ENCODE peak calls at places on chromosomes 13 and 19, in ten cellular contexts. I is pancreas; P is fibroblast of lung; R is WTC11; D is endothelial cell; T is CD8-positive, alpha-beta T cell; F is mucosa of descending colon; H is omental fat pad; E is cardiac muscle cell; J is neural crest cell. Q is an unnamed sample.
A peak's percentile ranks its signal among the peaks of the same experiment; 100 is the strongest.

GRCh38 chr13:46934749-46935148 is 37.9 kb upstream of the HTR2A start:
- DNase-seq in I (no peak), P (no peak), R (no peak), D (no peak), T (no peak), F (no peak), H (no peak), E (no peak), J (no peak), Q (no peak)

GRCh38 chr19:51751655-51752054 is at the start of gene FPR1:
- DNase-seq in I (no peak), P (peak; percentile 53), R (no peak), D (no peak), T (no peak), F (no peak), H (no peak), E (no peak), J (no peak), Q (peak; percentile 32)

GRCh38 chr13:112647256-112647655 is 42.6 kb upstream of the ATP11A start:
- DNase-seq in I (no peak), P (no peak), R (no peak), D (no peak), T (no peak), F (no peak), H (no peak), E (no peak), J (no peak), Q (no peak)

GRCh38 chr19:2188708-2189385 is 25.1 kb downstream of the DOT1L start:
- DNase-seq in I (no peak), P (no peak), R (no peak), D (no peak), T (no peak), F (no peak), H (no peak), E (no peak), J (no peak), Q (no peak)

GRCh38 chr13:33953203-33953602 is 135.3 kb downstream of the RFC3 start:
- DNase-seq in I (no peak), P (peak; percentile 83), R (no peak), D (no peak), T (no peak), F (no peak), H (no peak), E (no peak), J (no peak), Q (no peak)

GRCh38 chr19:8615813-8616596 is 5.5 kb upstream of the ADAMTS10 start:
- DNase-seq in I (no peak), P (peak; percentile 45), R (peak; percentile 77), D (peak; percentile 74), T (peak; percentile 69), F (peak; percentile 71), H (peak; percentile 32), E (peak; percentile 60), J (peak; percentile 75), Q (peak; percentile 61)

GRCh38 chr19:48663667-48664066 is 9.2 kb downstream of the NTN5 start:
- DNase-seq in I (no peak), P (no peak), R (no peak), D (no peak), T (no peak), F (no peak), H (no peak), E (no peak), J (no peak), Q (no peak)

GRCh38 chr19:43765109-43765876 is 10.5 kb upstream of the SMG9 start:
- DNase-seq in I (no peak), P (peak; percentile 99), R (no peak), D (no peak), T (peak; percentile 55), F (peak; percentile 66), H (peak; percentile 57), E (no peak), J (no peak), Q (peak; percentile 77)

GRCh38 chr13:19864018-19864338 is 529 bp upstream of the ZMYM5 start:
- DNase-seq in I (peak; percentile 91), P (peak; percentile 83), R (peak; percentile 56), D (peak; percentile 61), T (peak; percentile 58), F (peak; percentile 87), H (no peak), E (no peak), J (peak; percentile 56), Q (peak; percentile 61)

GRCh38 chr19:5107432-5108122 is 138.7 kb downstream of the KDM4B start:
- DNase-seq in I (no peak), P (peak; percentile 54), R (no peak), D (no peak), T (no peak), F (no peak), H (no peak), E (no peak), J (no peak), Q (no peak)

GRCh38 chr19:55027472-55028337 is 10.4 kb downstream of the GP6 start:
- DNase-seq in I (no peak), P (no peak), R (no peak), D (no peak), T (no peak), F (no peak), H (no peak), E (no peak), J (no peak), Q (no peak)

GRCh38 chr13:96141032-96141431 is 51.1 kb downstream of the HS6ST3 start:
- DNase-seq in I (no peak), P (peak; percentile 29), R (no peak), D (no peak), T (no peak), F (no peak), H (no peak), E (peak; percentile 59), J (no peak), Q (no peak)
- TF ChIP-seq CTCF in I (peak; percentile 8), P (peak; percentile 22), R (no peak), D (no peak), T (no peak), F (no peak), H (no peak), E (peak; percentile 13), J (peak; percentile 54), Q (no peak)

GRCh38 chr19:37942516-37942902 is 35.5 kb downstream of the SIPA1L3 start:
- DNase-seq in I (no peak), P (no peak), R (no peak), D (no peak), T (no peak), F (no peak), H (no peak), E (no peak), J (no peak), Q (no peak)

GRCh38 chr19:37948362-37948761 is 41.4 kb downstream of the SIPA1L3 start:
- DNase-seq in I (no peak), P (no peak), R (no peak), D (no peak), T (no peak), F (no peak), H (no peak), E (no peak), J (no peak), Q (no peak)

GRCh38 chr19:37943480-37943879 is 36.5 kb downstream of the SIPA1L3 start:
- DNase-seq in I (no peak), P (no peak), R (no peak), D (no peak), T (no peak), F (peak; percentile 58), H (no peak), E (peak; percentile 30), J (no peak), Q (no peak)

GRCh38 chr19:37947778-37948177 is 40.8 kb downstream of the SIPA1L3 start:
- DNase-seq in I (no peak), P (no peak), R (no peak), D (no peak), T (no peak), F (no peak), H (no peak), E (no peak), J (no peak), Q (no peak)

DNA sequence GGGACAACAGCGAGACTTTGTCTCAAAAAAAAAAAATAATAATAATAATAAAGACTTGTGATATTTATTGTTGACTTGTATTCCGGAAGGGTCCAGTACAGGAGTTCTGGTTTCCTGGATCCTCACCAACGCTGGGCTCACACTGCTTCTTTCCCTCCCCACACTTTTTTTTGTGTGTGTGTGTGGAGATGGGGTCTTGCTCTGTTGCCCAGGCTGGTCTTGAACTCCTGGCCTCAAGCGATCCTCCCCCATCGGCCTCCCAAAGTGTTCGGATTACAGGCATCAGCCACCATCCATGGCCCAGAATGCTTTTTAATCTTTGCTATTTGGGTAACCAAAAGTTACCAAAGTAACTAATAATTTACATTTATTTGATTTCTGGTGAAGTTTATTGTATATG is 39.1 kb downstream of the SIPA1L3 start:
- DNase-seq in I (no peak), P (no peak), R (no peak), D (no peak), T (no peak), F (no peak), H (no peak), E (no peak), J (no peak), Q (no peak)
- TF ChIP-seq CTCF in I (no peak), P (no peak), R (no peak), D (no peak), T (no peak), F (no peak), H (no peak), E (no peak), J (no peak), Q (no peak)

DNA sequence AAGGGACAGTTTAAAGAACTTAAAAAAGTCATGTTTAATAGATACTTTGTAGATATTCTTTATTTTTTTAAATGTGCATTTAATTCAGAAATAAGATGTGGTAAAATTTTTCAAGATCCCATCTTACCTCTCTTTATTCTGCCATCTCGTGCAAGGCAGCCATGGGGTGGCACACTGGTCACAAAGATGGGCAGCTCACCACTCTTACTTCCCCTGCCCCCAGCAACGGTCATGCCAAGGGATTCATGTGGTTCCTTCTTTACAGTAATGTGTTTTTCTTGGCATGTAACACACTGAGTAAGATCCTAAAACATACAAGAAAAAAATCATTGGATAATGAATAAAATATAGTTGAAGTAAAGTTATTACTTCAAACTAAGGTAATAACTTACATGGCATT is 64.2 kb downstream of the LNX2 start:
- DNase-seq in I (no peak), P (peak; percentile 67), R (no peak), D (no peak), T (no peak), F (no peak), H (no peak), E (no peak), J (no peak), Q (peak; percentile 5)
- TF ChIP-seq CTCF in I (no peak), P (peak; percentile 32), R (no peak), D (no peak), T (no peak), F (no peak), H (no peak), E (peak; percentile 15), J (no peak), Q (no peak)

DNA sequence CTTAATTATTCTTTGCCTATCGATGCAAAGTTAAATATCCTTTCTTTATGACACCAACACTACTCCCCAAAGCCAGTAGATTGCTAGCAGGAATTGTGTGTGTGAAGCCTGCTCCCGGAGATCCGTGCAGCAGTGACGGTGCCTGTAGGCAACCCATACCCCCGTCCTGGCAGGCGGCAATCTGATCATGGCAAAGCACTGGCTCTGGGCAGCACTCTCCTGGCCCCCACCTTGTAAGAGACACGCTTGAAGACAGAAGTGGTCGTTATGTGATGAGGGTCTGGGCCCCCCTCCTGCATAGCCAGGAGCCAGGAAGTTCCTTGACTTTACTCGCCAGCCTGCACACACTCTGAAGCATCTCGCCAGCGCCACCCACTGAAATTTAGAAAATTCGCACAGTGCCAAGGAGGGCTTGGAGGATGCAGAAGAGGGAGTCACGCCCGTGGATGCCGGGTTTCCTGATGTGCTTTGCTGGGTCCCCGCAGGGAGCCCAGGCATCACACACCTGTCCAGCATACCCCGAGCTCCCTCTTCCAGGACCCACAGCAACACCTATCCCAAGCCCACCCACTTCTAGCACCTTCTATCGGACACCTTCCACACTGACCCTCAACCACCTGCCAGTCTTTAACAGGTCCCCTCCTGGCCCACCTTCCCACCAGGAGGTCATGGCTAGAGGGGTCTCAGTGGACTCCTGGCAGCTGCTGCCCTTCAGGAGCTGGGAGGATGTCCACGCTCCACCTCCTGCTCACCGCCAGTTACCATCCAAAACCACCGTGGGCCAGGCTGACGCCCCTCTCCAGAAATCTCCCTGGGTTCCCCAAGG is 54.5 kb downstream of the CEBPG start:
- DNase-seq in I (peak; percentile 20), P (no peak), R (no peak), D (no peak), T (no peak), F (peak; percentile 4), H (no peak), E (no peak), J (no peak), Q (no peak)
- TF ChIP-seq CTCF in I (no peak), P (no peak), R (no peak), D (no peak), T (no peak), F (no peak), H (no peak), E (no peak), J (no peak), Q (no peak)

Q was measured in Calu3.